ENCODE peak calls at places on chromosomes 16 and 17, in five cellular contexts. E is RPMI8226, F is left cardiac atrium, H is AML-193, B is endothelial cell. S is an unnamed sample.

GRCh38 chr17:78013683-78014467 is 55.4 kb downstream of the TNRC6C start:
- DNase-seq in E (peak; percentile 71), F (peak; percentile 31), H (peak; percentile 74), B (peak; percentile 49), S (no peak)

GRCh38 chr17:10843806-10844205 is 5.9 kb upstream of the PIRT start:
- DNase-seq in E (no peak), F (peak; percentile 41), H (no peak), B (no peak), S (peak; percentile 20)

GRCh38 chr17:15342460-15342859 is 1.1 kb upstream of the TEKT3 start:
- DNase-seq in E (no peak), F (no peak), H (no peak), B (no peak), S (no peak)

GRCh38 chr16:56019274-56019673 is 144.1 kb upstream of the CES5A start:
- DNase-seq in E (no peak), F (no peak), H (no peak), B (no peak), S (no peak)

GRCh38 chr17:37802712-37803416 is 58.0 kb upstream of the HNF1B start:
- DNase-seq in E (no peak), F (no peak), H (no peak), B (no peak), S (no peak)

GRCh38 chr16:24117680-24118079 is 138.5 kb upstream of the CACNG3 start:
- DNase-seq in E (no peak), F (no peak), H (no peak), B (no peak), S (no peak)

GRCh38 chr17:74768069-74768762 is 7.9 kb downstream of the NAT9 start:
- DNase-seq in E (no peak), F (peak; percentile 77), H (no peak), B (no peak), S (peak; percentile 70)

GRCh38 chr16:1057252-1057932 is 15.2 kb upstream of the SSTR5 start:
- DNase-seq in E (peak; percentile 72), F (no peak), H (no peak), B (peak; percentile 79), S (peak; percentile 70)

GRCh38 chr17:1518410-1518809 is 2.0 kb upstream of the INPP5K start:
- DNase-seq in E (no peak), F (no peak), H (no peak), B (no peak), S (no peak)

GRCh38 chr16:71367243-71367976 is 8.9 kb downstream of the CALB2 start:
- DNase-seq in E (peak; percentile 75), F (peak; percentile 40), H (peak; percentile 20), B (peak; percentile 86), S (no peak)

GRCh38 chr17:8273884-8274444 is 14.5 kb upstream of the RANGRF start:
- DNase-seq in E (no peak), F (no peak), H (no peak), B (no peak), S (no peak)

GRCh38 chr17:45221081-45221996 is at the start of gene FMNL1:
- DNase-seq in E (peak; percentile 74), F (no peak), H (peak; percentile 78), B (no peak), S (peak; percentile 83)

GRCh38 chr17:75774471-75774987 is 9.5 kb upstream of the GALK1 start:
- DNase-seq in E (no peak), F (no peak), H (no peak), B (no peak), S (no peak)

GRCh38 chr17:80861892-80862291 is 129.7 kb upstream of the CHMP6 start:
- DNase-seq in E (no peak), F (no peak), H (no peak), B (peak; percentile 30), S (peak; percentile 62)

GRCh38 chr17:39197380-39198185 is at the start of gene CACNB1:
- DNase-seq in E (peak; percentile 78), F (peak; percentile 79), H (no peak), B (peak; percentile 67), S (peak; percentile 92)

GRCh38 chr17:18041776-18042175 is 2.6 kb downstream of the GID4 start:
- DNase-seq in E (no peak), F (no peak), H (no peak), B (no peak), S (no peak)

GRCh38 chr16:13439766-13440165 is 480.2 kb upstream of the ERCC4 start:
- DNase-seq in E (no peak), F (no peak), H (no peak), B (no peak), S (no peak)

GRCh38 chr16:57575468-57576277 is 33.2 kb downstream of the ADGRG5 start:
- DNase-seq in E (no peak), F (no peak), H (no peak), B (no peak), S (peak; percentile 44)

GRCh38 chr17:7959503-7960253 is 27.7 kb downstream of the CNTROB start:
- DNase-seq in E (no peak), F (no peak), H (peak; percentile 67), B (no peak), S (no peak)

S was measured in right cardiac atrium.